ENCODE peak calls at places on chromosomes 3 and 15, in ten cellular contexts. One of them, this sample, is unnamed. For H3K9me3, the result is how much of the 10 kb centered on the place peaks cover.

GRCh38 chr15:44735482-44736260 is 657 bp upstream of the TRIM69 start:
- DNase-seq in stomach: no peak
- DNase-seq in A549: no peak
- DNase-seq in sigmoid colon: peak
- DNase-seq in adipocyte: peak
- DNase-seq in tibial nerve: peak
- DNase-seq in body of pancreas: no peak
- DNase-seq in PC-3: no peak
- DNase-seq in AG04450: no peak
- DNase-seq in CD8-positive, alpha-beta T cell: no peak
- DNase-seq in this sample: no peak

GRCh38 chr15:93244691-93245615 is 155.9 kb upstream of the RGMA start:
- DNase-seq in stomach: no peak
- DNase-seq in A549: no peak
- DNase-seq in sigmoid colon: no peak
- DNase-seq in adipocyte: no peak
- DNase-seq in tibial nerve: no peak
- DNase-seq in body of pancreas: no peak
- DNase-seq in PC-3: no peak
- DNase-seq in AG04450: no peak
- DNase-seq in CD8-positive, alpha-beta T cell: no peak
- DNase-seq in this sample: no peak

GRCh38 chr15:90987561-90988141 is 6.7 kb downstream of the PRC1 start:
- DNase-seq in stomach: no peak
- DNase-seq in A549: no peak
- DNase-seq in sigmoid colon: no peak
- DNase-seq in adipocyte: no peak
- DNase-seq in tibial nerve: no peak
- DNase-seq in body of pancreas: no peak
- DNase-seq in PC-3: no peak
- DNase-seq in AG04450: no peak
- DNase-seq in CD8-positive, alpha-beta T cell: no peak
- DNase-seq in this sample: no peak

GRCh38 chr3:190626951-190627620 is 113.2 kb downstream of the IL1RAP start:
- DNase-seq in stomach: no peak
- DNase-seq in A549: no peak
- DNase-seq in sigmoid colon: no peak
- DNase-seq in adipocyte: no peak
- DNase-seq in tibial nerve: no peak
- DNase-seq in body of pancreas: no peak
- DNase-seq in PC-3: peak
- DNase-seq in AG04450: no peak
- DNase-seq in CD8-positive, alpha-beta T cell: no peak
- DNase-seq in this sample: no peak

GRCh38 chr3:113531826-113532697 is at the start of gene SIDT1:
- DNase-seq in stomach: peak
- DNase-seq in A549: peak
- DNase-seq in sigmoid colon: no peak
- DNase-seq in adipocyte: peak
- DNase-seq in tibial nerve: no peak
- DNase-seq in body of pancreas: peak
- DNase-seq in PC-3: peak
- DNase-seq in AG04450: no peak
- DNase-seq in CD8-positive, alpha-beta T cell: peak
- DNase-seq in this sample: no peak

GRCh38 chr15:40306371-40306770 is 1.4 kb downstream of the PLCB2 start:
- DNase-seq in stomach: no peak
- DNase-seq in A549: no peak
- DNase-seq in sigmoid colon: peak
- DNase-seq in adipocyte: no peak
- DNase-seq in tibial nerve: no peak
- DNase-seq in body of pancreas: no peak
- DNase-seq in PC-3: no peak
- DNase-seq in AG04450: no peak
- DNase-seq in CD8-positive, alpha-beta T cell: no peak
- DNase-seq in this sample: no peak

GRCh38 chr3:191761906-191762305 is 300.9 kb downstream of the PYDC2 start:
- DNase-seq in stomach: no peak
- DNase-seq in A549: no peak
- DNase-seq in sigmoid colon: no peak
- DNase-seq in adipocyte: no peak
- DNase-seq in tibial nerve: no peak
- DNase-seq in body of pancreas: no peak
- DNase-seq in PC-3: no peak
- DNase-seq in AG04450: no peak
- DNase-seq in CD8-positive, alpha-beta T cell: no peak
- DNase-seq in this sample: no peak

GRCh38 chr3:133494469-133494868 is 79.0 kb upstream of the CDV3 start:
- DNase-seq in stomach: no peak
- DNase-seq in A549: peak
- DNase-seq in sigmoid colon: no peak
- DNase-seq in adipocyte: no peak
- DNase-seq in tibial nerve: no peak
- DNase-seq in body of pancreas: no peak
- DNase-seq in PC-3: no peak
- DNase-seq in AG04450: no peak
- DNase-seq in CD8-positive, alpha-beta T cell: no peak
- DNase-seq in this sample: peak

GRCh38 chr15:58377193-58377592 is 54.6 kb upstream of the LIPC start:
- DNase-seq in stomach: no peak
- DNase-seq in A549: no peak
- DNase-seq in sigmoid colon: no peak
- DNase-seq in adipocyte: no peak
- DNase-seq in tibial nerve: no peak
- DNase-seq in body of pancreas: no peak
- DNase-seq in PC-3: no peak
- DNase-seq in AG04450: no peak
- DNase-seq in CD8-positive, alpha-beta T cell: no peak
- DNase-seq in this sample: no peak

GRCh38 chr3:152071924-152072323 is 196.8 kb upstream of the MBNL1 start:
- DNase-seq in stomach: no peak
- DNase-seq in A549: peak
- DNase-seq in sigmoid colon: no peak
- DNase-seq in adipocyte: peak
- DNase-seq in tibial nerve: no peak
- DNase-seq in body of pancreas: no peak
- DNase-seq in PC-3: peak
- DNase-seq in AG04450: peak
- DNase-seq in CD8-positive, alpha-beta T cell: no peak
- DNase-seq in this sample: no peak

GRCh38 chr3:85560088-85560790 is 601.5 kb downstream of the CADM2 start:
- DNase-seq in stomach: peak
- DNase-seq in A549: no peak
- DNase-seq in sigmoid colon: no peak
- DNase-seq in adipocyte: no peak
- DNase-seq in tibial nerve: no peak
- DNase-seq in body of pancreas: peak
- DNase-seq in PC-3: peak
- DNase-seq in AG04450: no peak
- DNase-seq in CD8-positive, alpha-beta T cell: no peak
- DNase-seq in this sample: no peak

GRCh38 chr15:64423970-64424369 is 36.3 kb downstream of the TRIP4 start:
- DNase-seq in stomach: no peak
- DNase-seq in A549: no peak
- DNase-seq in sigmoid colon: no peak
- DNase-seq in adipocyte: no peak
- DNase-seq in tibial nerve: no peak
- DNase-seq in body of pancreas: no peak
- DNase-seq in PC-3: no peak
- DNase-seq in AG04450: no peak
- DNase-seq in CD8-positive, alpha-beta T cell: no peak
- DNase-seq in this sample: no peak

GRCh38 chr3:111903067-111903511 is 44.0 kb downstream of the PHLDB2 start:
- DNase-seq in stomach: no peak
- DNase-seq in A549: peak
- DNase-seq in sigmoid colon: no peak
- DNase-seq in adipocyte: peak
- DNase-seq in tibial nerve: no peak
- DNase-seq in body of pancreas: no peak
- DNase-seq in PC-3: peak
- DNase-seq in AG04450: peak
- DNase-seq in CD8-positive, alpha-beta T cell: no peak
- DNase-seq in this sample: no peak

GRCh38 chr3:14623569-14624051 is 28.0 kb upstream of the CCDC174 start:
- DNase-seq in stomach: no peak
- DNase-seq in A549: no peak
- DNase-seq in sigmoid colon: no peak
- DNase-seq in adipocyte: no peak
- DNase-seq in tibial nerve: no peak
- DNase-seq in body of pancreas: no peak
- DNase-seq in PC-3: peak
- DNase-seq in AG04450: no peak
- DNase-seq in CD8-positive, alpha-beta T cell: no peak
- DNase-seq in this sample: no peak

GRCh38 chr3:174270841-174271240 is 588.3 kb upstream of the NAALADL2 start:
- DNase-seq in stomach: no peak
- DNase-seq in A549: no peak
- DNase-seq in sigmoid colon: no peak
- DNase-seq in adipocyte: peak
- DNase-seq in tibial nerve: no peak
- DNase-seq in body of pancreas: no peak
- DNase-seq in PC-3: peak
- DNase-seq in AG04450: peak
- DNase-seq in CD8-positive, alpha-beta T cell: no peak
- DNase-seq in this sample: no peak

GRCh38 chr3:177538064-177538742 is 340.9 kb upstream of the TBL1XR1 start:
- DNase-seq in stomach: no peak
- DNase-seq in A549: no peak
- DNase-seq in sigmoid colon: no peak
- DNase-seq in adipocyte: peak
- DNase-seq in tibial nerve: no peak
- DNase-seq in body of pancreas: no peak
- DNase-seq in PC-3: no peak
- DNase-seq in AG04450: no peak
- DNase-seq in CD8-positive, alpha-beta T cell: no peak
- DNase-seq in this sample: no peak

GRCh38 chr15:77342767-77343166 is 77.1 kb downstream of the PEAK1 start:
- DNase-seq in stomach: no peak
- DNase-seq in A549: no peak
- DNase-seq in sigmoid colon: no peak
- DNase-seq in adipocyte: no peak
- DNase-seq in tibial nerve: no peak
- DNase-seq in body of pancreas: no peak
- DNase-seq in PC-3: no peak
- DNase-seq in AG04450: no peak
- DNase-seq in CD8-positive, alpha-beta T cell: no peak
- DNase-seq in this sample: no peak

GRCh38 chr3:2343031-2343682 is 244.5 kb downstream of the CNTN4 start:
- DNase-seq in stomach: no peak
- DNase-seq in A549: no peak
- DNase-seq in sigmoid colon: no peak
- DNase-seq in adipocyte: no peak
- DNase-seq in tibial nerve: no peak
- DNase-seq in body of pancreas: no peak
- DNase-seq in PC-3: no peak
- DNase-seq in AG04450: no peak
- DNase-seq in CD8-positive, alpha-beta T cell: no peak
- DNase-seq in this sample: no peak

GRCh38 chr3:155252021-155252420 is 41.5 kb downstream of the STRIT1 start:
- DNase-seq in stomach: no peak
- DNase-seq in A549: no peak
- DNase-seq in sigmoid colon: no peak
- DNase-seq in adipocyte: no peak
- DNase-seq in tibial nerve: no peak
- DNase-seq in body of pancreas: no peak
- DNase-seq in PC-3: no peak
- DNase-seq in AG04450: no peak
- DNase-seq in CD8-positive, alpha-beta T cell: no peak
- DNase-seq in this sample: no peak
- H3K9me3 ChIP-seq in stomach: under half
- H3K9me3 ChIP-seq in A549: under half
- H3K9me3 ChIP-seq in sigmoid colon: under half
- H3K9me3 ChIP-seq in adipocyte: under half
- H3K9me3 ChIP-seq in tibial nerve: under half
- H3K9me3 ChIP-seq in body of pancreas: under half
- H3K9me3 ChIP-seq in PC-3: under half
- H3K9me3 ChIP-seq in AG04450: under half
- H3K9me3 ChIP-seq in CD8-positive, alpha-beta T cell: under half
- H3K9me3 ChIP-seq in this sample: under half

GRCh38 chr3:182986021-182986420 is 5.7 kb upstream of the DCUN1D1 start:
- DNase-seq in stomach: no peak
- DNase-seq in A549: no peak
- DNase-seq in sigmoid colon: no peak
- DNase-seq in adipocyte: no peak
- DNase-seq in tibial nerve: no peak
- DNase-seq in body of pancreas: no peak
- DNase-seq in PC-3: no peak
- DNase-seq in AG04450: no peak
- DNase-seq in CD8-positive, alpha-beta T cell: no peak
- DNase-seq in this sample: no peak
- H3K9me3 ChIP-seq in stomach: under half
- H3K9me3 ChIP-seq in A549: under half
- H3K9me3 ChIP-seq in sigmoid colon: under half
- H3K9me3 ChIP-seq in adipocyte: under half
- H3K9me3 ChIP-seq in tibial nerve: under half
- H3K9me3 ChIP-seq in body of pancreas: under half
- H3K9me3 ChIP-seq in PC-3: under half
- H3K9me3 ChIP-seq in AG04450: under half
- H3K9me3 ChIP-seq in CD8-positive, alpha-beta T cell: under half
- H3K9me3 ChIP-seq in this sample: under half

GRCh38 chr3:882526-882925 is 210.3 kb upstream of the CNTN6 start:
- DNase-seq in stomach: no peak
- DNase-seq in A549: no peak
- DNase-seq in sigmoid colon: no peak
- DNase-seq in adipocyte: no peak
- DNase-seq in tibial nerve: no peak
- DNase-seq in body of pancreas: no peak
- DNase-seq in PC-3: no peak
- DNase-seq in AG04450: no peak
- DNase-seq in CD8-positive, alpha-beta T cell: no peak
- DNase-seq in this sample: no peak
- H3K9me3 ChIP-seq in stomach: under half
- H3K9me3 ChIP-seq in A549: under half
- H3K9me3 ChIP-seq in sigmoid colon: under half
- H3K9me3 ChIP-seq in adipocyte: under half
- H3K9me3 ChIP-seq in tibial nerve: under half
- H3K9me3 ChIP-seq in body of pancreas: under half
- H3K9me3 ChIP-seq in PC-3: under half
- H3K9me3 ChIP-seq in AG04450: under half
- H3K9me3 ChIP-seq in CD8-positive, alpha-beta T cell: under half
- H3K9me3 ChIP-seq in this sample: under half

DNA sequence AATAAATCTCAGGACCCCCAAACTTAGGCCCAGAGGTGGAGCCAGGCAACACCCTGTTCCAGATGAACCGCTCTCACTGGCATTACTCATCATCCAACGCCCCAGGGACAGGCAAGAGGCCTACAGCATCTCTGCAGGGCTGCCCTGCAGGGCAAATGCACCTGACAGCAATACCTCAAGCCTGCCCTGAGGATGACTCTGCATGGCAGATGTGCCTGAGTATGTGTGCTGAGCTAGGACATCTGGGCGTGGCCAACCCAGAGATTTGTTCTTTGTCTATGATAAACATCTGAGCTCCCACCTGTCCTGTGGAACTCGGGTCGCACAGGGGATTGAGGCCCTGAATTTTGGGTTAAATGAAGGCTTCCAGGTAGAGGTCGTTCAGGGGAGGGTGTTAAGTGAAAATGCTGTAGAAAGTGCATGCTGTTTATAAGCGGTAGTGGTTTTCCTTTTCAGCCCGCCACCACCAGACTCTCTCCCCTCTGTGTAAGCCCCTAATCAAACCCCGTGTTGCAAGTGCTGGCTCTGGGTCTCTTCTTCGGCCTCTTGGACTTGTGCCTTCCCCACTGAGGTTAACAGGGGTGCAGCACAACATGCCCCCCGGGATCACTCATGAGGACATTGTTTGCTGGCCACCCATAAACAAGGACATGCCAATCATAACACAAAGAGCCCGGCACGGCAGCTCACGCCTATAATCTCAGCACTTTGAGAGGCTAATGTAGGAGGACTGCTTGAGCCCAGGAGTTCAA is 92.3 kb downstream of the ATP10A start:
- DNase-seq in stomach: no peak
- DNase-seq in A549: no peak
- DNase-seq in sigmoid colon: no peak
- DNase-seq in adipocyte: no peak
- DNase-seq in tibial nerve: no peak
- DNase-seq in body of pancreas: no peak
- DNase-seq in PC-3: no peak
- DNase-seq in AG04450: no peak
- DNase-seq in CD8-positive, alpha-beta T cell: no peak
- DNase-seq in this sample: no peak
- H3K9me3 ChIP-seq in stomach: under half
- H3K9me3 ChIP-seq in A549: under half
- H3K9me3 ChIP-seq in sigmoid colon: under half
- H3K9me3 ChIP-seq in adipocyte: under half
- H3K9me3 ChIP-seq in tibial nerve: under half
- H3K9me3 ChIP-seq in body of pancreas: under half
- H3K9me3 ChIP-seq in PC-3: under half
- H3K9me3 ChIP-seq in AG04450: under half
- H3K9me3 ChIP-seq in CD8-positive, alpha-beta T cell: under half
- H3K9me3 ChIP-seq in this sample: under half

This sample was measured in H1.